ENCODE peak calls at places on chromosomes 4 and X, in four cellular contexts. B, U, X and Z are unnamed samples.

GRCh38 chrX:102651242-102651967 is at the start of gene GPRASP1:
- DNase-seq in B (no peak), U (peak; percentile 67), X (peak; percentile 29), Z (no peak)

GRCh38 chr4:108018038-108018883 is 28.6 kb downstream of the HADH start:
- DNase-seq in X (peak; percentile 75), U (peak; percentile 89), B (peak; percentile 78), Z (no peak)

GRCh38 chrX:41543022-41543421 is 95.9 kb downstream of the NYX start:
- DNase-seq in B (no peak), X (no peak), U (no peak), Z (no peak)

GRCh38 chr4:1615786-1616573 is 68.1 kb downstream of the FAM53A start:
- DNase-seq in U (no peak), X (no peak), B (no peak), Z (no peak)

GRCh38 chrX:2320580-2321327 is 180.0 kb downstream of the DHRSX start:
- DNase-seq in B (no peak), X (no peak), U (no peak), Z (peak; percentile 41)

GRCh38 chr4:13092702-13093101 is 391.4 kb downstream of the RAB28 start:
- DNase-seq in B (no peak), X (no peak), U (no peak), Z (no peak)

GRCh38 chr4:165184220-165184619 is 23.1 kb upstream of the KLHL2 start:
- DNase-seq in B (no peak), U (no peak), X (peak; percentile 3), Z (no peak)

GRCh38 chr4:7843831-7844230 is 95.8 kb downstream of the AFAP1 start:
- DNase-seq in X (no peak), B (no peak), U (no peak), Z (no peak)

GRCh38 chrX:68498508-68499379 is at the start of gene YIPF6:
- DNase-seq in X (peak; percentile 71), B (peak; percentile 77), U (peak; percentile 68), Z (no peak)

GRCh38 chr4:187612211-187612780 is 383.3 kb upstream of the ZFP42 start:
- DNase-seq in X (no peak), U (no peak), B (no peak), Z (no peak)

GRCh38 chr4:169066934-169067333 is 56.9 kb upstream of the CBR4 start:
- DNase-seq in X (no peak), U (no peak), B (no peak), Z (no peak)

GRCh38 chr4:188214861-188215260 is 75.6 kb downstream of the TRIML1 start:
- DNase-seq in X (no peak), B (no peak), U (no peak), Z (no peak)